ENCODE peak calls at places on chromosomes 13 and 19, in eight cellular contexts. One of them, this sample, is unnamed.

GRCh38 chr19:10209305-10209704 is 14.6 kb upstream of the DNMT1 start:
- DNase-seq in GM10248: no peak
- DNase-seq in stomach: no peak
- DNase-seq in upper lobe of right lung: no peak
- DNase-seq in astrocyte of the spinal cord: no peak
- DNase-seq in mucosa of descending colon: no peak
- DNase-seq in AG09319: no peak
- DNase-seq in spleen: no peak
- DNase-seq in this sample: no peak

GRCh38 chr19:45862564-45863334 is at the start of gene SYMPK:
- DNase-seq in GM10248: peak
- DNase-seq in stomach: peak
- DNase-seq in upper lobe of right lung: peak
- DNase-seq in astrocyte of the spinal cord: peak
- DNase-seq in mucosa of descending colon: peak
- DNase-seq in AG09319: peak
- DNase-seq in spleen: peak
- DNase-seq in this sample: peak

GRCh38 chr13:93244918-93245280 is 18.3 kb downstream of the GPC6 start:
- DNase-seq in GM10248: no peak
- DNase-seq in stomach: no peak
- DNase-seq in upper lobe of right lung: no peak
- DNase-seq in astrocyte of the spinal cord: peak
- DNase-seq in mucosa of descending colon: no peak
- DNase-seq in AG09319: no peak
- DNase-seq in spleen: no peak
- DNase-seq in this sample: no peak

GRCh38 chr13:23547000-23547590 is 23.1 kb upstream of the TNFRSF19 start:
- DNase-seq in GM10248: no peak
- DNase-seq in stomach: no peak
- DNase-seq in upper lobe of right lung: no peak
- DNase-seq in astrocyte of the spinal cord: peak
- DNase-seq in mucosa of descending colon: no peak
- DNase-seq in AG09319: no peak
- DNase-seq in spleen: no peak
- DNase-seq in this sample: no peak

GRCh38 chr13:36370108-36370429 is 23.9 kb upstream of the SPART start:
- DNase-seq in GM10248: no peak
- DNase-seq in stomach: no peak
- DNase-seq in upper lobe of right lung: no peak
- DNase-seq in astrocyte of the spinal cord: no peak
- DNase-seq in mucosa of descending colon: no peak
- DNase-seq in AG09319: no peak
- DNase-seq in spleen: no peak
- DNase-seq in this sample: no peak

GRCh38 chr19:44758596-44758995 is 10.1 kb downstream of the BCL3 start:
- DNase-seq in GM10248: no peak
- DNase-seq in stomach: no peak
- DNase-seq in upper lobe of right lung: no peak
- DNase-seq in astrocyte of the spinal cord: no peak
- DNase-seq in mucosa of descending colon: no peak
- DNase-seq in AG09319: no peak
- DNase-seq in spleen: no peak
- DNase-seq in this sample: no peak

GRCh38 chr13:30520571-30520970 is 54.8 kb upstream of the HMGB1 start:
- DNase-seq in GM10248: no peak
- DNase-seq in stomach: no peak
- DNase-seq in upper lobe of right lung: no peak
- DNase-seq in astrocyte of the spinal cord: peak
- DNase-seq in mucosa of descending colon: no peak
- DNase-seq in AG09319: no peak
- DNase-seq in spleen: no peak
- DNase-seq in this sample: no peak

GRCh38 chr13:114101325-114101821 is 31.1 kb downstream of the RASA3 start:
- DNase-seq in GM10248: no peak
- DNase-seq in stomach: no peak
- DNase-seq in upper lobe of right lung: peak
- DNase-seq in astrocyte of the spinal cord: no peak
- DNase-seq in mucosa of descending colon: no peak
- DNase-seq in AG09319: no peak
- DNase-seq in spleen: peak
- DNase-seq in this sample: no peak

DNA sequence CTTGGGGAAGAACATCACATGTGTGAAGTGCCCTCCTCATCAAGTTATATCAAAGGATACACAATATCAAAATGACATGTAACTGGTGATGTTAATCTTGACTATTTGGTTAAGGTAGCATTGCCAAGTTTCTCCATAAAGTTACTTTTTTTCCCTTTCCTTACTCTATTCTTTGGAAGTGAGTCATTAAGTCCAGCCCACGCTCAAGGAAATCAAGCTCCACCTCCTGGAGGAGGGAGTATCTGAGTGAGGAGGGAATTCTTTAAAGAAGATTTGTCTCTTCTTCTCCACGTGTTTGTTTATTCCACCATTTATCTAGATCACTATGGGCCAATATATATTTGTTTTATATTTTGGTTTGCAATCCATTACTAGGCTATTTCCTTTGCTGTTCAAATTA is 33.6 kb upstream of the FNDC3A start:
- DNase-seq in GM10248: no peak
- DNase-seq in stomach: no peak
- DNase-seq in upper lobe of right lung: no peak
- DNase-seq in astrocyte of the spinal cord: peak
- DNase-seq in mucosa of descending colon: no peak
- DNase-seq in AG09319: no peak
- DNase-seq in spleen: no peak
- DNase-seq in this sample: no peak
- TF ChIP-seq CTCF in GM10248: no peak
- TF ChIP-seq CTCF in stomach: no peak
- TF ChIP-seq CTCF in upper lobe of right lung: no peak
- TF ChIP-seq CTCF in astrocyte of the spinal cord: no peak
- TF ChIP-seq CTCF in mucosa of descending colon: no peak
- TF ChIP-seq CTCF in AG09319: no peak
- TF ChIP-seq CTCF in spleen: no peak
- TF ChIP-seq CTCF in this sample: no peak

GRCh38 chr19:18915639-18916038 is 3.5 kb downstream of the COPE start:
- DNase-seq in GM10248: no peak
- DNase-seq in stomach: peak
- DNase-seq in upper lobe of right lung: no peak
- DNase-seq in astrocyte of the spinal cord: peak
- DNase-seq in mucosa of descending colon: peak
- DNase-seq in AG09319: no peak
- DNase-seq in spleen: peak
- DNase-seq in this sample: no peak
- TF ChIP-seq CTCF in GM10248: no peak
- TF ChIP-seq CTCF in stomach: no peak
- TF ChIP-seq CTCF in upper lobe of right lung: peak
- TF ChIP-seq CTCF in astrocyte of the spinal cord: peak
- TF ChIP-seq CTCF in mucosa of descending colon: no peak
- TF ChIP-seq CTCF in AG09319: peak
- TF ChIP-seq CTCF in spleen: peak
- TF ChIP-seq CTCF in this sample: peak

GRCh38 chr19:20513179-20513934 is 52.2 kb downstream of the ZNF737 start:
- DNase-seq in GM10248: no peak
- DNase-seq in stomach: no peak
- DNase-seq in upper lobe of right lung: no peak
- DNase-seq in astrocyte of the spinal cord: no peak
- DNase-seq in mucosa of descending colon: no peak
- DNase-seq in AG09319: no peak
- DNase-seq in spleen: no peak
- DNase-seq in this sample: no peak
- TF ChIP-seq CTCF in GM10248: no peak
- TF ChIP-seq CTCF in stomach: no peak
- TF ChIP-seq CTCF in upper lobe of right lung: peak
- TF ChIP-seq CTCF in astrocyte of the spinal cord: no peak
- TF ChIP-seq CTCF in mucosa of descending colon: no peak
- TF ChIP-seq CTCF in AG09319: no peak
- TF ChIP-seq CTCF in spleen: no peak
- TF ChIP-seq CTCF in this sample: no peak

DNA sequence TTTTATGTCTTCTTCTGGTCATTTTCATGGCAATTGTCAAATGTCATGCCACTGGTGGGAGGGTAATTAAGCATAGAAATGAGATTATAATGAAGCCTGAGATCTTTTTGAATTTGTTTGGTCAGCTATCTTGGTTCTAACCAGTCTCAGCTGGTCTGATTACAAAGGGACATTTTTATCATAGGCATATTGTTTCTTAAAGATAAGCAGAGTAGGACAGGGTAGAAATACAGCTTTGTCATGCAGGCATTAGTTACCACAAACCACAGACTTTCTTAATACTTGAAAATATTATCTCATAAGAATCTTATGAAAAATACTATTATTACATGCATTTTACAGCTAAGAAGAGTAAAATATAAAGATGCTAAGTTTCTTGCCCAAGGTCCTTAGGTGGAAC is 1761.5 kb downstream of the PCDH9 start:
- DNase-seq in GM10248: no peak
- DNase-seq in stomach: no peak
- DNase-seq in upper lobe of right lung: no peak
- DNase-seq in astrocyte of the spinal cord: peak
- DNase-seq in mucosa of descending colon: no peak
- DNase-seq in AG09319: no peak
- DNase-seq in spleen: no peak
- DNase-seq in this sample: no peak
- TF ChIP-seq CTCF in GM10248: no peak
- TF ChIP-seq CTCF in stomach: no peak
- TF ChIP-seq CTCF in upper lobe of right lung: no peak
- TF ChIP-seq CTCF in astrocyte of the spinal cord: no peak
- TF ChIP-seq CTCF in mucosa of descending colon: no peak
- TF ChIP-seq CTCF in AG09319: no peak
- TF ChIP-seq CTCF in spleen: no peak
- TF ChIP-seq CTCF in this sample: no peak

GRCh38 chr19:28558783-28559182 is 654.2 kb downstream of the UQCRFS1 start:
- DNase-seq in GM10248: no peak
- DNase-seq in stomach: no peak
- DNase-seq in upper lobe of right lung: no peak
- DNase-seq in astrocyte of the spinal cord: no peak
- DNase-seq in mucosa of descending colon: no peak
- DNase-seq in AG09319: no peak
- DNase-seq in spleen: no peak
- DNase-seq in this sample: no peak

GRCh38 chr19:28569132-28570114 is 643.5 kb downstream of the UQCRFS1 start:
- DNase-seq in GM10248: no peak
- DNase-seq in stomach: no peak
- DNase-seq in upper lobe of right lung: no peak
- DNase-seq in astrocyte of the spinal cord: no peak
- DNase-seq in mucosa of descending colon: no peak
- DNase-seq in AG09319: no peak
- DNase-seq in spleen: peak
- DNase-seq in this sample: no peak

GRCh38 chr19:28567834-28568233 is 645.1 kb downstream of the UQCRFS1 start:
- DNase-seq in GM10248: no peak
- DNase-seq in stomach: no peak
- DNase-seq in upper lobe of right lung: no peak
- DNase-seq in astrocyte of the spinal cord: no peak
- DNase-seq in mucosa of descending colon: no peak
- DNase-seq in AG09319: no peak
- DNase-seq in spleen: no peak
- DNase-seq in this sample: no peak

GRCh38 chr19:28560786-28561185 is 652.2 kb downstream of the UQCRFS1 start:
- DNase-seq in GM10248: no peak
- DNase-seq in stomach: no peak
- DNase-seq in upper lobe of right lung: no peak
- DNase-seq in astrocyte of the spinal cord: no peak
- DNase-seq in mucosa of descending colon: no peak
- DNase-seq in AG09319: no peak
- DNase-seq in spleen: no peak
- DNase-seq in this sample: no peak

DNA sequence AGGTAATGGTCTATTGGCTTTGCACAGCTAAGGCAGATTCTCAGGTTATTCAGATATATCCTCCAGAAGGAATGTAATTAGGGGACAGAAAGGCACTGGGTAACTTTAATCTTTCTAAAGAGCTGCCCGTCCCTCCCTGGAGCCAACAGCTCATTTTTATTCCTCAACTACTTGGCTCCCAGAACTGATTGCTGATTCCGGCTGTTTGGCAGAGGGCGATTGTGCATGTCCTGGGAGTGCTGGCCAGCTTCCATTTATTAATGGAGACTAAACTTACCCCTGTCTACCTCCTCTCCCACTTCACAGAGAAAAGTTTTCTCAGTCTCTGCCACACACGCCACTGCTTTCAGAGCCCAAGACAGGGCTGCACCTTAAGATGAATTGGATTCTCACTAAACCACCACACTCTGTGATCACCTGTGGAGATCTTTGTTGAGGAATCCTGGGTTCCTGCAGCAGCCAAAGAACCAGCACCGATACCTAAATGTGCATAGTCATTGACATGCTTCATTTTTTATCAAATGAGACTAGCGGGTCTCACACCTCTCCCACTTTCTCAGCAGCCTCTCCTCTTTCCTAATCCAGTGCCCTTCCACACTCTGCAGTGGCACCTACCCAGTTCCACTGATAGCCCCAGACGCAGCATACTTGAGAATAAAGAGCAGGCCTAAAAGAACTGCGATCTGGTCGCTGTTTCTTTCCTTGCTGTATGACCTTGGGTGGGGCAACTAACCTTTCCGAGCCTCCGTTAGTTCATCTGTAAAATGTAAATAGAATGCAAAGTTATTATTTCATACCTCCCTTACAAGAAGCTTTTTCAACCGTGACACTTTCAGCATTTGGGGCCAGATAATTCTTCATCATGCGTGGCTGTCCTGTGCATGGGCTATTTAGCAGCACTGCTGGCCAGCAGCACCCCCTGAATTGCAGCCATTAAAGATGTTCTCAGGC is 648.7 kb downstream of the UQCRFS1 start:
- DNase-seq in GM10248: no peak
- DNase-seq in stomach: no peak
- DNase-seq in upper lobe of right lung: no peak
- DNase-seq in astrocyte of the spinal cord: no peak
- DNase-seq in mucosa of descending colon: no peak
- DNase-seq in AG09319: no peak
- DNase-seq in spleen: no peak
- DNase-seq in this sample: no peak
- TF ChIP-seq CTCF in GM10248: no peak
- TF ChIP-seq CTCF in stomach: no peak
- TF ChIP-seq CTCF in upper lobe of right lung: no peak
- TF ChIP-seq CTCF in astrocyte of the spinal cord: no peak
- TF ChIP-seq CTCF in mucosa of descending colon: no peak
- TF ChIP-seq CTCF in AG09319: no peak
- TF ChIP-seq CTCF in spleen: no peak
- TF ChIP-seq CTCF in this sample: no peak

DNA sequence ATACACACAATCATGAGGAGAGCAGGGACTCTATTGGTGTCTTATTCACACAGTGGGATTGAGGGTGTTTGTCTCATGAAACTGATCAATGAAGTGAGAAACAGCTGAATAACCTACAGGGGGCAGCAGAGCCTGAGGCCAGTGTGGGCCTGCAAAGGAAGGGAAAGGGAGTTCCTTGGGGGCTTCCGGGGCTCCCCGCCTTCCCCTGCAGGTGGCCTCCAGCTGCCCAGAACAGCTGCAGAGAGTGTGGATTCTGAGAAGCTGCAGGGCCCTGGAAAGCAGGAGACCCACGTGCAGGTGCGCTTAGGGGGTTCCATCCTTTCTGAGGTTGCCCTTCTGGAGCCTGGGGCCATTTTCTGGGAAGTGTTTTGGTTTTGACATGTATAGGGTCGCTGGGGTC is 20.1 kb downstream of the ZNF763 start:
- DNase-seq in GM10248: peak
- DNase-seq in stomach: no peak
- DNase-seq in upper lobe of right lung: no peak
- DNase-seq in astrocyte of the spinal cord: no peak
- DNase-seq in mucosa of descending colon: no peak
- DNase-seq in AG09319: no peak
- DNase-seq in spleen: no peak
- DNase-seq in this sample: no peak
- TF ChIP-seq CTCF in GM10248: peak
- TF ChIP-seq CTCF in stomach: no peak
- TF ChIP-seq CTCF in upper lobe of right lung: no peak
- TF ChIP-seq CTCF in astrocyte of the spinal cord: no peak
- TF ChIP-seq CTCF in mucosa of descending colon: no peak
- TF ChIP-seq CTCF in AG09319: no peak
- TF ChIP-seq CTCF in spleen: no peak
- TF ChIP-seq CTCF in this sample: peak